ENCODE peak calls at places on chromosomes 6 and 20, in four cellular contexts. P is stomach, I is OCI-LY7, B is adrenal gland. V is an unnamed sample.

GRCh38 chr20:36322131-36322530 is 16.0 kb downstream of the DLGAP4 start:
- DNase-seq in P (no peak), I (no peak), B (no peak), V (no peak)

GRCh38 chr6:104159045-104159618 is 700.6 kb downstream of the HACE1 start:
- DNase-seq in P (no peak), I (no peak), B (no peak), V (no peak)

GRCh38 chr20:50110141-50111047 is 2.6 kb downstream of the UBE2V1 start:
- DNase-seq in P (peak; percentile 33), I (peak; percentile 79), B (no peak), V (no peak)

GRCh38 chr6:15572296-15573016 is 90.4 kb downstream of the DTNBP1 start:
- DNase-seq in P (no peak), I (no peak), B (no peak), V (no peak)

GRCh38 chr20:25283221-25283951 is 35.5 kb downstream of the PYGB start:
- DNase-seq in P (peak; percentile 24), I (no peak), B (peak; percentile 2), V (no peak)

GRCh38 chr6:169831450-169832246 is 80.2 kb downstream of the ERMARD start:
- DNase-seq in P (peak; percentile 85), I (peak; percentile 66), B (peak; percentile 74), V (peak; percentile 85)

GRCh38 chr6:14664616-14665315 is 547.2 kb downstream of the CD83 start:
- DNase-seq in P (no peak), I (peak; percentile 60), B (no peak), V (no peak)

GRCh38 chr6:15758631-15759215 is 95.9 kb upstream of the DTNBP1 start:
- DNase-seq in P (no peak), I (no peak), B (no peak), V (no peak)

GRCh38 chr6:27254566-27254965 is 7.1 kb downstream of the PRSS16 start:
- DNase-seq in P (no peak), I (no peak), B (no peak), V (no peak)

GRCh38 chr6:66103354-66103753 is 396.3 kb upstream of the EYS start:
- DNase-seq in P (no peak), I (no peak), B (no peak), V (peak; percentile 10)

GRCh38 chr6:43850314-43851203 is 80.5 kb downstream of the VEGFA start:
- DNase-seq in P (no peak), I (no peak), B (no peak), V (no peak)

GRCh38 chr20:49445176-49445575 is 37.3 kb downstream of the KCNB1 start:
- DNase-seq in P (no peak), I (no peak), B (no peak), V (peak; percentile 19)

GRCh38 chr20:1807394-1807793 is 87.8 kb upstream of the SIRPA start:
- DNase-seq in P (no peak), I (no peak), B (no peak), V (no peak)

DNA sequence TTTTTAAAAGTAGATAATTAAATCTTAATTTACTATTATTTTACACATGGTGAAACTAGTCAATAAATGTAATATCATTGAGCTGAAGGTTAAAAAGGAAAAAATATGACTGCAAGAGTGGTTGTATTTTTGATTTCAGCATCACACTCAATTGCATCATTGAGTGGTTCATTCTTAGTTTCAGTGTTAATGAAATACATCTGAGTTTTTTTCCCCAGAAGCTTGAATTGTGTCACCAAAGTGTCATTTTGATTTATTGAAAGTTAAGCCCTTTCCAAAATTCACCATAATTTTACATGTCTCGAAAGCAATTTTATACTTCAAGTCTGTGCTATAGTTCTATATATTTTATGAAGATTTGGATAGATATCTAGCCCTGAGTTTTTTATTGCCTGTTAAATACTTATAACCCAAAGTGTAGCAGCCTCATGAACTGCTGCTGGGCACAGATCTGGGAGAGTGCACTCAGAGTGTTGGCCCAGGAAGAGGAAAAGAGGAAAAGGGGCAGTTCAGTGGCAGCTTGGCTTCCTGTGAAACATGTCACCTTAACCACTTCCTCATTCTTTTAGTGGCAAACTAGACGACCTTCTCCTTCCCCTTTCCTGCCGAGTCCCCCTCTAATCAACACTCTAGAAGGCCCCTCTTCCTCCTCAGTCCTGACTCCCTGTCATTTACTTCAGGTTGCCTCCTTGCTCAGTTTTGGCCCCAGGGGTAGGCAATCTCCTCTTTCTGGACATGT is 140.7 kb downstream of the ESR1 start:
- DNase-seq in P (no peak), I (peak; percentile 7), B (no peak), V (no peak)
- H3K4me3 ChIP-seq in P (no peak overlapping the region), I (no peak overlapping the region), B (no peak overlapping the region), V (no peak overlapping the region)

GRCh38 chr6:148924226-148924989 is 177.6 kb downstream of the UST start:
- DNase-seq in P (no peak), I (no peak), B (no peak), V (no peak)
- H3K27ac ChIP-seq in P (no peak overlapping the region), I (no peak overlapping the region), B (no peak overlapping the region), V (peak overlapping the region; percentile 3)

GRCh38 chr20:10654630-10655029 is 19.2 kb downstream of the JAG1 start:
- DNase-seq in P (peak; percentile 46), I (no peak), B (no peak), V (peak; percentile 50)

GRCh38 chr20:10655723-10656122 is 18.1 kb downstream of the JAG1 start:
- DNase-seq in P (no peak), I (no peak), B (no peak), V (no peak)

GRCh38 chr20:10652185-10652584 is 21.6 kb downstream of the JAG1 start:
- DNase-seq in P (no peak), I (no peak), B (no peak), V (no peak)

GRCh38 chr20:10652660-10653191 is 21.1 kb downstream of the JAG1 start:
- DNase-seq in P (no peak), I (no peak), B (no peak), V (no peak)

GRCh38 chr20:10653593-10654288 is 20.1 kb downstream of the JAG1 start:
- DNase-seq in P (no peak), I (no peak), B (no peak), V (peak; percentile 45)
- H3K4me1 ChIP-seq in P (peaks cover 78% of the 10 kb centered on the region), I (no peaks in the 10 kb centered on the region), B (peaks cover 3% of the 10 kb centered on the region), V (peaks cover 59% of the 10 kb centered on the region)

DNA sequence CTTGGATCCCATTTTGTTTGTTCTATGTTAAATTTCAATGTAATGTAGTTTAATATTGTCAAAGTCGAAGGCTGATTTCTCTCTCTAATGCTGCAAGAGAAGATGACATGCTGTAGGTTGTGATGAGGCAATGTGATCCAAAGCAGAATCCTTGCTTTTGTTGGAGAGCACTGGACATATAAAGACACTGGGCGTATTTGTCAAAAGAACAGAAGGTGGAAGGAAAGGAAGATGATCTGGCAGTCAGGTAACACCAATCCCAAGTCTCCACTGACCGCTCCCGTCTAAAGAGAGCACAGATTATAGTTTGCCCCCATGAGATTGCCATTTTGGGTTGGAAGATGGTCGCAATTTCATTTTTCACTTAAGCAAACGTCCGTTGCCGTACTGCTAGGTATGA is 935 bp upstream of the RFX6 start:
- DNase-seq in P (no peak), I (no peak), B (no peak), V (no peak)
- H3K4me3 ChIP-seq in P (peak overlapping the region; percentile 49), I (no peak overlapping the region), B (no peak overlapping the region), V (no peak overlapping the region)

DNA sequence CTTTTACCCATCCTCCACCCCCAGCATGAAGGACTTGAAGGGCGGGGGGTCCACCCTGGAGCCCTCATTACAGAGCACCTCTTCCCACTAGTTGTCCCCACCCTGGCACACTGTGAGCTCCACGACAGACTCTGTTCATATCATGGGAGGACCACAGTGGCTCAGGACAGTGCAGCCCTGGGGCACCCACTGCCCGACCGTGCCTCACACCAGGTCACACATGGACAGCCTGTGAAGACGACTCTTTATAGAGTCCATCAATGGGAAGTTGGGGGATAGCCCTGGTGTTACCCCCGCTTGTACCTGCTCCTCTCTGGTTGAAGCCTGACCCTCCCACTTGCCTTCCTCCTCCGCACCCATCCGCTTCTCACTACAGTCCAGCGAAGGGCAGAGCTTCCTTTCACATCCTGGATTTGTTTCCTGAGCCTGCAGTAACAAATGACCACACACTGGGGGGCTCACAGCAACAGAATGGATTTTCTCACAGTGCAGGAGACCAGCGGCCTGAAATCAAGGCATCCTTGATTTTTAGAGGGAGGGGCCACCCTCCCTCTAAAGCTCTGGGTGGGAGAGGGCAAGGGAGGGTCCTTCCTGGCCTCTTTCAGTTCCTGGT is 15.5 kb downstream of the ZNF831 start:
- DNase-seq in P (no peak), I (no peak), B (no peak), V (no peak)
- H3K27ac ChIP-seq in P (no peak overlapping the region), I (no peak overlapping the region), B (no peak overlapping the region), V (no peak overlapping the region)

DNA sequence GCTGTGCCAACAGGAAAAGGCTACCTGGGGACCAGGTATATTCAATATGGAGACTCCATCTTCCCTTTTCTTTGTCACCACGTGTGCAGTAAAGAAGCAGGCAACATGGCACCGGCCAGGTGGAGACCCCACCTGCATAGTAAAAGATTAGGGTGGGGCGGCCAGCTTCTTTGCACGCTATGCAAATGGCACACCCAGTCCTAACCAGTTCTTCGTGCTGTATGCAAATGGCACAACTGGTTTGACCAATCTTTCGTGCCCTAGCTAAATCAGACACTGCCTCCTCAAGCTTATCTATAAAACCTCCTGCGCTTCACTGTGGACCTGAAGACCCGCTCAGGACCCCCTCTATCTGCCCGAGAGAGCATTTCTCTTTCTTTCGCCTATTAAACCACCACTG is 88.8 kb upstream of the EZR start:
- DNase-seq in P (peak; percentile 51), I (no peak), B (no peak), V (no peak)
- H3K4me1 ChIP-seq in P (peaks cover 11% of the 10 kb centered on the region), I (peaks cover 37% of the 10 kb centered on the region), B (no peaks in the 10 kb centered on the region), V (peaks cover 19% of the 10 kb centered on the region)

GRCh38 chr6:138162947-138163569 is 1.3 kb downstream of the ARFGEF3 start:
- DNase-seq in P (no peak), I (no peak), B (no peak), V (no peak)
- H3K4me3 ChIP-seq in P (peak overlapping the region; percentile 60), I (no peak overlapping the region), B (no peak overlapping the region), V (no peak overlapping the region)